ENCODE peak calls at places on chromosomes 11 and 22, in eight cellular contexts. L, X, H, N, F, K, G and Z are unnamed samples.

GRCh38 chr11:113603277-113604059 is 102.6 kb downstream of the TMPRSS5 start:
- DNase-seq in L (peak; percentile 74), X (no peak), H (no peak), N (peak; percentile 57), F (no peak), K (peak; percentile 66), G (no peak), Z (peak; percentile 78)

GRCh38 chr11:121058941-121059340 is 35.0 kb downstream of the TBCEL start:
- DNase-seq in L (no peak), X (no peak), H (no peak), N (no peak), F (no peak), K (no peak), G (no peak), Z (no peak)

GRCh38 chr11:57680552-57680874 is 12.6 kb downstream of the ZDHHC5 start:
- DNase-seq in L (peak; percentile 13), X (no peak), H (no peak), N (no peak), F (peak; percentile 89), K (no peak), G (no peak), Z (no peak)

GRCh38 chr11:46977940-46978595 is 41.5 kb downstream of the CSTPP1 start:
- DNase-seq in L (no peak), X (no peak), H (no peak), N (no peak), F (peak; percentile 61), K (no peak), G (peak; percentile 53), Z (no peak)

GRCh38 chr22:37019309-37020191 is at the start of the genes MPST and TST:
- DNase-seq in L (peak; percentile 61), X (peak; percentile 91), H (peak; percentile 95), N (peak; percentile 70), F (no peak), K (no peak), G (peak; percentile 63), Z (peak; percentile 55)

GRCh38 chr11:113802621-113803020 is 23.0 kb downstream of the CLDN25 start:
- DNase-seq in L (no peak), X (no peak), H (no peak), N (no peak), F (no peak), K (no peak), G (no peak), Z (no peak)

GRCh38 chr11:73252577-73253191 is 19.5 kb upstream of the P2RY6 start:
- DNase-seq in L (no peak), X (peak; percentile 68), H (no peak), N (no peak), F (no peak), K (no peak), G (peak; percentile 58), Z (no peak)

GRCh38 chr11:6354651-6355485 is 34.6 kb upstream of the CAVIN3 start:
- DNase-seq in L (no peak), X (no peak), H (no peak), N (no peak), F (no peak), K (no peak), G (no peak), Z (peak; percentile 39)

GRCh38 chr22:27220349-27220748 is 563.0 kb downstream of the MIAT start:
- DNase-seq in L (peak; percentile 92), X (no peak), H (no peak), N (peak; percentile 68), F (peak; percentile 76), K (peak; percentile 81), G (no peak), Z (peak; percentile 92)

GRCh38 chr11:78652866-78653265 is 78.2 kb upstream of the NARS2 start:
- DNase-seq in L (no peak), X (no peak), H (no peak), N (no peak), F (no peak), K (no peak), G (no peak), Z (no peak)

GRCh38 chr22:31584804-31585160 is 77.2 kb downstream of the PISD start:
- DNase-seq in L (no peak), X (no peak), H (no peak), N (no peak), F (no peak), K (no peak), G (no peak), Z (no peak)

GRCh38 chr11:70933986-70934583 is 318.3 kb downstream of the SHANK2 start:
- DNase-seq in L (no peak), X (no peak), H (peak; percentile 52), N (no peak), F (no peak), K (no peak), G (no peak), Z (no peak)

GRCh38 chr11:68959465-68960298 is 21.1 kb downstream of the MRGPRD start:
- DNase-seq in L (no peak), X (no peak), H (peak; percentile 62), N (no peak), F (no peak), K (no peak), G (no peak), Z (no peak)

GRCh38 chr11:14554959-14555358 is 34.8 kb upstream of the PSMA1 start:
- DNase-seq in L (peak; percentile 8), X (no peak), H (no peak), N (no peak), F (no peak), K (no peak), G (no peak), Z (no peak)

GRCh38 chr11:66882540-66882939 is 25.7 kb downstream of the LRFN4 start:
- DNase-seq in L (no peak), X (no peak), H (peak; percentile 71), N (peak; percentile 52), F (no peak), K (no peak), G (no peak), Z (no peak)

GRCh38 chr11:66884443-66884842 is 27.6 kb downstream of the LRFN4 start:
- DNase-seq in L (no peak), X (no peak), H (no peak), N (no peak), F (no peak), K (no peak), G (no peak), Z (no peak)

GRCh38 chr11:66881436-66881835 is 24.6 kb downstream of the LRFN4 start:
- DNase-seq in L (no peak), X (no peak), H (peak; percentile 65), N (no peak), F (no peak), K (no peak), G (no peak), Z (no peak)

GRCh38 chr11:66881927-66882452 is 25.1 kb downstream of the LRFN4 start:
- DNase-seq in L (no peak), X (peak; percentile 45), H (no peak), N (no peak), F (no peak), K (no peak), G (no peak), Z (no peak)

GRCh38 chr11:66883021-66883968 is 26.4 kb downstream of the LRFN4 start:
- DNase-seq in L (peak; percentile 67), X (peak; percentile 84), H (peak; percentile 83), N (peak; percentile 89), F (peak; percentile 80), K (no peak), G (peak; percentile 93), Z (peak; percentile 62)
- H3K4me3 ChIP-seq in L (no peak overlapping the region), X (no peak overlapping the region), H (peak overlapping the region; percentile 36), N (peak overlapping the region; percentile 53), F (no peak overlapping the region), K (no peak overlapping the region), G (no peak overlapping the region), Z (no peak overlapping the region)

GRCh38 chr11:96391698-96392307 is 2.0 kb downstream of the JRKL start:
- DNase-seq in L (no peak), X (no peak), H (no peak), N (no peak), F (peak; percentile 29), K (no peak), G (peak; percentile 3), Z (no peak)
- TF ChIP-seq CTCF in L (no peak), X (no peak), H (no peak), N (no peak), F (no peak), K (no peak), G (no peak), Z (no peak)

GRCh38 chr11:27468209-27468608 is 4.4 kb downstream of the LGR4 start:
- DNase-seq in L (peak; percentile 96), X (no peak), H (no peak), N (no peak), F (peak; percentile 96), K (peak; percentile 81), G (peak; percentile 58), Z (peak; percentile 78)

GRCh38 chr11:27469333-27469680 is 3.3 kb downstream of the LGR4 start:
- DNase-seq in L (no peak), X (no peak), H (no peak), N (no peak), F (no peak), K (no peak), G (no peak), Z (no peak)

GRCh38 chr11:27470166-27470565 is 2.4 kb downstream of the LGR4 start:
- DNase-seq in L (no peak), X (no peak), H (no peak), N (no peak), F (no peak), K (no peak), G (no peak), Z (no peak)

GRCh38 chr11:27467181-27467913 is 5.2 kb downstream of the LGR4 start:
- DNase-seq in L (no peak), X (no peak), H (no peak), N (no peak), F (no peak), K (no peak), G (peak; percentile 46), Z (no peak)

DNA sequence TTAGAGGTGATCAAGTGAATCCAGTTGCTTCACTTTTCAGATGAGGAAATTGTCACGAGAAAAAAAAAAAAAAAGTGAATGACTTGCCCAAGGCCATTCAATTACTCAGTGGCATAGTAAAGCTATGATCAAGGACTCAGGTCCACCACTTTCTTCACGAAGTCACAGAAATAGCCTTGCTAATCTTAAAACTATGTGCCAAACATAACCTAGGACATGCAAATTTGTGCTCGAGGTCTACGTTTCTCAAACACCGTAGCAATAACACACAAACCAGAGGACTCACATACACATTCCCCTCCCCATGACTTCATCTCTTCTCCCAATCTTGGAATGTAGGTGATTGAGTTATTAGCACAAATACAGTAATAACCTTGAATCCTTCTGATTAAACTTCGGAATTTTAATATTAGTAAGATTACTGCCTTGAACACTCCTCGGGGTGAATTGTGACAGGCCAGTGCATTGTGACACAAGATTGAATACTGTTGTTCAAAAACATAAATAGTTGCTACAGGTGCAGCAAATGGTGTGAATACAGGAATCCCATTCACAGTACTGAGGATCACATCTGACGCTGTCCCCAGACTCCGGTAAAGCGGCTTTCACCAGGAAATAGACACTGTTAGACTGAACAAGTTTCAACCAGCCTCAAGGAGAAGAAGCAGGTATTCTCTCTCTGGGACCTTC is 3.8 kb downstream of the LGR4 start:
- DNase-seq in L (peak; percentile 72), X (no peak), H (no peak), N (no peak), F (peak; percentile 97), K (no peak), G (peak; percentile 49), Z (no peak)
- H3K4me3 ChIP-seq in L (no peak overlapping the region), X (peak overlapping the region; percentile 85), H (no peak overlapping the region), N (no peak overlapping the region), F (peak overlapping the region; percentile 19), K (peak overlapping the region; percentile 88), G (peak overlapping the region; percentile 89), Z (no peak overlapping the region)

DNA sequence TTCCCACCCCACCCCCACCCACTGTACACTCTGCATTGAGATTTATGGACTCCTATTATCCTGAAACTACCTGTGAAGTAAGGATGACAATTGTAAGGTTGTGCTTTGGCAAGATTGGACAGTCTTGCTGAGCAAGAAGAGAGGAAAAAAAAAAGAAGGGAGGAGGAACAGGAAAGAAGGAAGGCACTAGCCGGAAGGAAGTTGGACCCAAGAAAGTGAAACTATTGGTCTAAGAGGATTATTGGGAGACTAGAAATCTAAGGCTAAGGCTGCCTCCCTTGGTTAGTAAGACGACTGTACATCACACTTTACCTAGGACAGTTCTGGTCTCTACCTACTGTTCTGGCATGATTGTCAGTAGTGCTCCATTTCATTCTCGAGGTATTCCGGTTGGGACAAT is 12.1 kb upstream of the TRIM44 start:
- DNase-seq in L (no peak), X (no peak), H (no peak), N (no peak), F (no peak), K (no peak), G (no peak), Z (no peak)
- TF ChIP-seq CTCF in L (no peak), X (no peak), H (no peak), N (no peak), F (no peak), K (no peak), G (no peak), Z (no peak)